ENCODE peak calls at places on chromosomes 6 and 20, in four cellular contexts. G is activated naive CD8-positive, alpha-beta T cell treated with anti-CD3 and anti-CD28 coated beads, Interleukin-2, amount 50 U/mL, for 24 hours; W is naive thymus-derived CD8-positive, alpha-beta T cell; O is effector CD4-positive, alpha-beta T cell. J is an unnamed sample.

GRCh38 chr20:53959849-53960585 is 110.4 kb downstream of the BCAS1 start:
- DNase-seq in G (no peak), W (no peak), O (no peak), J (no peak)

GRCh38 chr6:20644667-20645370 is 110.6 kb downstream of the CDKAL1 start:
- DNase-seq in G (no peak), W (no peak), O (no peak), J (no peak)

GRCh38 chr20:51700809-51701285 is 67.3 kb downstream of the ATP9A start:
- DNase-seq in G (no peak), W (no peak), O (no peak), J (no peak)

GRCh38 chr6:74068945-74069570 is 373.1 kb downstream of the CD109 start:
- DNase-seq in G (no peak), W (no peak), O (no peak), J (no peak)

GRCh38 chr20:19835533-19836222 is 77.6 kb downstream of the RIN2 start:
- DNase-seq in G (no peak), W (no peak), O (no peak), J (no peak)

GRCh38 chr6:6230286-6230685 is 90.2 kb downstream of the F13A1 start:
- DNase-seq in G (no peak), W (no peak), O (no peak), J (no peak)

GRCh38 chr6:114569643-114570042 is 226.8 kb upstream of the HS3ST5 start:
- DNase-seq in G (no peak), W (no peak), O (no peak), J (no peak)

GRCh38 chr6:87702589-87702945 is 534 bp upstream of the AKIRIN2 start:
- DNase-seq in G (no peak), W (no peak), O (no peak), J (no peak)

GRCh38 chr6:166206510-166207389 is 39.1 kb upstream of the TBXT start:
- DNase-seq in G (no peak), W (no peak), O (no peak), J (no peak)

GRCh38 chr20:50874111-50874757 is 57.0 kb downstream of the ADNP start:
- DNase-seq in G (no peak), W (no peak), O (no peak), J (no peak)

GRCh38 chr6:142008016-142008735 is 124.5 kb upstream of the GJE1 start:
- DNase-seq in G (no peak), W (no peak), O (no peak), J (no peak)